ENCODE peak calls at places on chromosomes 13 and 19, in four cellular contexts. Z is K562, M is HCT116, Y is HepG2. P is an unnamed sample. For H3K4me1, the result is how much of the 10 kb centered on the place peaks cover.

GRCh38 chr19:39951686-39952085 is 17.3 kb upstream of the FCGBP start:
- DNase-seq in Z (no peak), M (no peak), Y (no peak), P (no peak)

GRCh38 chr19:31350693-31351211 is 1.5 kb upstream of the TSHZ3 start:
- DNase-seq in Z (peak), M (no peak), Y (no peak), P (no peak)

GRCh38 chr13:22703601-22704209 is 477.1 kb upstream of the SGCG start:
- DNase-seq in Z (no peak), M (peak), Y (no peak), P (peak)

GRCh38 chr19:10256970-10257615 is 5.1 kb downstream of the MRPL4 start:
- DNase-seq in Z (no peak), M (no peak), Y (no peak), P (no peak)

GRCh38 chr13:105597573-105597972 is 937.9 kb downstream of the EFNB2 start:
- DNase-seq in Z (no peak), M (no peak), Y (no peak), P (no peak)

GRCh38 chr13:95233026-95233635 is 68.1 kb downstream of the ABCC4 start:
- DNase-seq in Z (peak), M (no peak), Y (no peak), P (no peak)

GRCh38 chr19:12092065-12092867 is 27.7 kb downstream of the ZNF844 start:
- DNase-seq in Z (peak), M (no peak), Y (peak), P (peak)

GRCh38 chr19:10316229-10317044 is 622 bp upstream of the FDX2 start:
- DNase-seq in Z (no peak), M (no peak), Y (no peak), P (no peak)

GRCh38 chr19:6278740-6279619 is 795 bp downstream of the MLLT1 start:
- DNase-seq in Z (no peak), M (no peak), Y (no peak), P (no peak)

DNA sequence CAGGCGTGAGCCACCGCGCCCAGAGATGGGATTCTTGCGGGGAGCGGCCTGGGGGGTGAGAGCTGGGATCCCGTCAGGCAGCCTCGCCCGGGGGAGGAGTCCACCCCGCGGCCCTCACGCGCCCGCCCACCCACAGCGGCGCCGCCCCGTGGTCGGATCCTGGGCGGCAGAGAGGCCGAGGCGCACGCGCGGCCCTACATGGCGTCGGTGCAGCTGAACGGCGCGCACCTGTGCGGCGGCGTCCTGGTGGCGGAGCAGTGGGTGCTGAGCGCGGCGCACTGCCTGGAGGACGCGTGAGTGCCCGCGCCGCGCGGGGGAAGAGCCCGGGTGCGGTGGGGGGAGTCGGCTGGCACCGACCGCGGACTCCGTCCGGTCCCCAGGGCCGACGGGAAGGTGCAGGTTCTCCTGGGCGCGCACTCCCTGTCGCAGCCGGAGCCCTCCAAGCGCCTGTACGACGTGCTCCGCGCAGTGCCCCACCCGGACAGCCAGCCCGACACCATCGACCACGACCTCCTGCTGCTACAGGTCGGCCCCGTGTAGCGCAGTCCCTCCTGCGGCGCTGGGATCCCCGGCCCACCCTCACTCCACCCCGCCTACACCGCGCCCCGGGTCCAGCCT is 1.1 kb downstream of the CFD start:
- DNase-seq in Z (peak), M (peak), Y (peak), P (no peak)
- TF ChIP-seq TCF7L2 in Z (no peak), M (peak), Y (no peak), P (no peak)

GRCh38 chr13:40583738-40584137 is 82.7 kb downstream of the FOXO1 start:
- DNase-seq in Z (no peak), M (no peak), Y (no peak), P (no peak)

GRCh38 chr13:40588101-40588500 is 78.3 kb downstream of the FOXO1 start:
- DNase-seq in Z (no peak), M (no peak), Y (no peak), P (no peak)

GRCh38 chr13:40589285-40590109 is 76.9 kb downstream of the FOXO1 start:
- DNase-seq in Z (no peak), M (no peak), Y (peak), P (no peak)

GRCh38 chr13:40585911-40586471 is 80.5 kb downstream of the FOXO1 start:
- DNase-seq in Z (no peak), M (no peak), Y (no peak), P (no peak)

DNA sequence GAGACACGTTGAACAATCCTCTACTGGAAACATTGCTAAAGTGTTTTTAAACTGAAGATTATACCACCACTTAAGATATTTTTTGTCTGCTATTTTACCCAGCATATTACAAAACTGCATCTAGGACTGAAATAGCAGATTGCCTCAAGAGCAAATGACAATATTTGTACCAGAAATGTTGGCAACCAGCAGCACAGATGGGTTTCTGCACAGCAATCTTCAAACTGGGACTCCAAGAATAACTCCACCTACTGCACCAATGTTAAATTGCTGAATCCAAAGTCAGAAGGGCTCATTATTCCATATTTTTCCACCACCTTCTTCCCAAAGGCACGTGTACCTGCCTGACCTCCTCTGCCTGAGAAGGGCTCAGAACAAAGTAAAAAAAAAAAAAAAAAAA is 79.6 kb downstream of the FOXO1 start:
- DNase-seq in Z (no peak), M (no peak), Y (no peak), P (no peak)
- H3K4me1 ChIP-seq in Z (under half), M (under half), Y (half or more), P (under half)

GRCh38 chr19:18743281-18743825 is 47.8 kb downstream of the COMP start:
- DNase-seq in Z (peak), M (no peak), Y (no peak), P (no peak)
- TF ChIP-seq TCF7L2 in Z (no peak), M (no peak), Y (no peak), P (no peak)

DNA sequence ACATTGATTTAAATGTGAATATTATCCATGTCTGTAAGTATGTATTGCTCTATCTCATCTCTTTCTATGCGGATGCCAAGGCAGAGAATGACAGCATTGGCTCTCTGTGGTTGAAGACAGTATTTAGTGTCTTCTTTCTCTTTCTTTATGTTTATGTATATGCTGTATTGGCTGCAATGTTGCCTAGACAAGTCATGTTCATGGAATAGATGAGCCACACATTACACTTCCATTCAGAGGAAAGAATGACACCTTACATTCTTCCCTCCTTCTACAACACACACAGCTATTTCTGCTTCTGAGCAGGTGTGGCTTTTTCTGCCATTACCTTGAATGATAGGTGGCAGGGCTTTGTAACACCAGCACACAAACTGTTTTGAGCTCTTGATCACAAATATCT is 639.3 kb upstream of the MIR17HG start:
- DNase-seq in Z (no peak), M (no peak), Y (no peak), P (no peak)
- H3K4me1 ChIP-seq in Z (under half), M (under half), Y (under half), P (under half)

DNA sequence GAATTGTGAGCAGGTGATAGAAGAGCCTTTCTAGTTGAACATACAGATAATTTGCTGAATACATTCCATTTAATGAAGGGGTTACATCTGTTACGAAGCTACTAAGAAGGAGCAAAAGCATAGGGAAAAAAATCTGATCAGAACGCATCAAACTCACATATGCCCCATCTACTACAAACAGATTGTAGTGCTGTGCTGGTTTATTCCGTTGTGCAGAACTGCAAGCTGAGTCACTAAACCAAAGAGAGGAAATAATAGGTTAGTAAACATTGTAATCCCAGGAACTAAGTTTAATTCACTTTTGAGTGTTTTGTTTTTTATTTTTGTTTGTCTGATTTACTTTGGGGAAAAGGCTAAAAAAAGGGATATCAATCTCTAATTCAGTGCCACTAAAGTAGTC is 136.3 kb downstream of the CDK8 start:
- DNase-seq in Z (no peak), M (no peak), Y (no peak), P (no peak)
- TF ChIP-seq TCF7L2 in Z (no peak), M (no peak), Y (no peak), P (no peak)

GRCh38 chr13:26400545-26400944 is 146.6 kb downstream of the CDK8 start:
- DNase-seq in Z (no peak), M (no peak), Y (no peak), P (no peak)

GRCh38 chr13:26401069-26401468 is 147.1 kb downstream of the CDK8 start:
- DNase-seq in Z (no peak), M (no peak), Y (no peak), P (no peak)

GRCh38 chr13:26406791-26407190 is 150.7 kb upstream of the WASF3 start:
- DNase-seq in Z (no peak), M (no peak), Y (no peak), P (no peak)

DNA sequence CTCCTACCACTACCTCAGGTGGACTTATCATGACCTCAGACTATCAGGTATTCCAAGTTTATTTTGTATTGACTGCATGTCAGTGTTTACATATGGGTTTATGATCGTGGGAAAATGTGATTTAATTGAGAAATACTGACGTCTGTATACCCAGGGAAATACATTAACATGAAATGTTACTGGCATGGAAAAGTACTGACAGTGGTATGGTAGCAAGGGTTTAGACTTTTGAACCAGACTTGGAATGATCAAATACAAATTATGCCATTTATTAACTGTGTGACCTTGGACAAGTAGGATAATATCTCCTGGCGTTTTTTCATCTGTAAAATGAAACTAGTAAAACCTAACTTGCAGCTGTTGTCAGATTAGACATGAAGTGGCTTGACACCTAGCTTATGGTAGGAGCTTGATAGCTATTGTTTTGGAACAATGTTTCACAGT is 147.7 kb downstream of the CDK8 start:
- DNase-seq in Z (no peak), M (no peak), Y (peak), P (no peak)
- H3K4me1 ChIP-seq in Z (under half), M (under half), Y (under half), P (under half)

GRCh38 chr13:75797256-75797655 is 161.1 kb downstream of the LMO7 start:
- DNase-seq in Z (no peak), M (no peak), Y (no peak), P (no peak)

GRCh38 chr13:75800545-75800944 is 164.4 kb downstream of the LMO7 start:
- DNase-seq in Z (no peak), M (peak), Y (no peak), P (no peak)

GRCh38 chr13:75797719-75798118 is 161.6 kb downstream of the LMO7 start:
- DNase-seq in Z (no peak), M (no peak), Y (no peak), P (no peak)

GRCh38 chr13:75796825-75797224 is 160.7 kb downstream of the LMO7 start:
- DNase-seq in Z (no peak), M (no peak), Y (no peak), P (no peak)

DNA sequence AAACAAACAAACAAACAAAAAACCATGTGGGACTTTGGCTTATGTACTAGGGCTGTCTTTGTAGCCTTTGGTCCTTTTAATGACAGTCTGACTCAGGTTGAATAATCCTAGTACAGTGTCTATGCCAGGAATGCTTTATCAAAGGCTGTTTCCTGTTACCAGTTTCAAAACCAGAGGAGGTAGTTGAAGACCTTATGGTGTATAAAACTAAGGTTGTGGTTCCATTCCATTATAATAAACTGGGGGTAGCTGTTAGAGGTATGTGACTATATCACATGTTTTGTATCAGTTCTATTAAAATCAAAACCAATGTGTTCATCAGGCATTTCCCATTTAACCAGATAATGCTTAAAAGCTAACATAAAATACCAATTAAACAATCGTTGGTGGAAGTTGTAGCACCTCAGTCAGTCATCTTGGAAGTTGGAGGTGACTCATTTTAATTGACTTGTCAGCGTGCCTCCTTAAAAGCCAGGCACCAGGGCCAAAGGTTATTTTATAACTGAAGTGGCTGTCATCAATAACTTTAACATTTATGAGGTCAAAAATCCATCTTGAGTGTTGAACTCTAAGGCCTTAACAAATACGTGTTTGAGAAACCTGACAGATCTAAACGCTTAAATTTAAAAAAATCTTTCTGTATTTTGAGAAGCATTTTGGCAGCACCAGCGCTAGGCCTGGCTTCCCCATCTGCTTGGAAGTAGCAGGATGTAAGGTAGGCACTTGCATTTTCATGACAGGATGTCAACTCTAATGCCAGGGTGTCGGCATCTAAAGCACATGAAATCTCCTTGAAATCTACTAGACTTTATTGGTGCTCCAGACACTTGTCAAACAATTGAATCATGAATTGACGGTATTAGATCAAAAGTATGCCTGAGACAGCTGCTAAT is 162.5 kb downstream of the LMO7 start:
- DNase-seq in Z (no peak), M (peak), Y (no peak), P (peak)
- TF ChIP-seq TCF7L2 in Z (no peak), M (no peak), Y (no peak), P (no peak)

DNA sequence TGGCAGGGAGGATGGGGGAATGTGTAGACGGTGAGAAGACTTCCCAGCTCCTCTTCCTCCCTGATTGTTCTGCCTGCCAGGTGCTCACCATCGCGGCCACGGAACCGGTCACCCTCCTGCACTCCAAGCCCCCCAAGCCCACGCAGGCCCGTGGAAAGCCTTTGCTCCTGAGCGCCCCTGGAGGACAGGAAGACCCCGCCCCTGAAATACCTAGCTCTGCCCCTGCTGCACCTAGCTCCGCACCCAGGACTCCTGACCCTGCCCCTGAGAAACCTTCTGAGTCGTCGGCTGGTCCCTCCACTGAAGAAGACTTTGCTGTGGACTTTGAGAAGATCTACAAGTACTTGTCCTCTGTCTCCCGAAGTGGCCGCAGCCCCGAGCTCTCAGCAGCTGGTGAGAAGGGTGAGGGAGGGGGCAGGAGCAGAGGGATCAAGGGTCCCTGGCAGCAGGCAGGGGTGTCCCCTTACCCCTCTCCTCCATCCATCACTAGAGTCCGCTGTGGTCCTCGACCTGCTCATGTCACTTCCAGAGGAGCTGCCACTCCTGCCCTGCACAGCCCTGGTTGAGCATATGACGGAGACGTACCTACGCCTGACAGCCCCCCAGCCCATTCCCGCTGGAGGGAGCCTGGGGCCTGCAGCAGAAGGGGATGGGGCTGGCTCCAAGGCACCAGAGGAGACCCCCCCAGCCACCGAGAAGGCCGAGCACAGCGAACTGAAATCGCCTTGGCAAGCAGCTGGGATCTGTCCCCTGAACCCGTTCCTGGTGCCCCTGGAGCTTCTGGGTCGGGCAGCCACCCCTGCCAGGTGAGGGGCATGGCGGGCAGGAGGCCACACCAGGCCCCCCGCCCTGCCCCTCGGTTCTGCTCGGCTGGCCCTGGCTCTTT is 2.1 kb downstream of the SNAPC2 start:
- DNase-seq in Z (no peak), M (no peak), Y (no peak), P (no peak)
- H3K4me1 ChIP-seq in Z (half or more), M (half or more), Y (under half), P (under half)

DNA sequence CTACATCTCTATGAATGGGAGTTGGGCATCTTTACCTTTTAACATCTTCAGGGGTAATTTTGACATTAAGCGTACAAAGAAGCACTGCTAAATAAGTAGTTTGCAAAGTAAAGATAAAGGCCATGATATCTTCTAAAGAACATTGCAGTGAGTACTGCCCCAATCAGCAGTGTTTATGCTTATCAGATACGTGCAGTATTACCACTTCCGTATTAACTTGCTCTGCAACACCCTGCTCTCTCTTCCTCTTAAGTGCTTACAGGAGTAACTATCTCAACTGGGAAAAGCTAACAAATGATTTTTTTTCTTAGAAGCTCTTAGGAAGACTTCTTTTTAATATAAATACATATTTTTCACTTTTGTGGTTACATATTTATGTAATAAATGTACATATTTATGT is 793.7 kb upstream of the SLC10A2 start:
- DNase-seq in Z (no peak), M (no peak), Y (no peak), P (no peak)
- TF ChIP-seq TCF7L2 in Z (no peak), M (no peak), Y (no peak), P (no peak)

DNA sequence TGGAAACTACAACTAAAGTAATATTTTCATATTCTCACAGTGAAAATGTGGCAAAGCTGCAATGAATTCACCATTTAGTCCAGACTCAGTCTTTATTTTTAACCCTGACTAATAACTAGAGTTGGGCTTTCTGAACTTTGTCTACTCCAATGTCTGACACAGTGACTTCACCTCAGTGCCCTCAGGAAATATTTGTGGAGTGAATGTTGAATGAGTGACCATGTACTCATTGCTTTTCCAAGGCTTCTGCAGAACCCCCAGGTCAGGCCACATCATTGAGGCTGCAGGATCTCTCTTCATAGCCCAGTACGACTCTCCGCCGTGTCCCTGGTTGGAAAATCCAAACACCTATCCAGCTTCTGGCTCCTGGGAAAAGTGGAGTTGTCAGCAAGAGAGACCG is 1.8 kb downstream of the ZNF175 start:
- DNase-seq in Z (no peak), M (no peak), Y (no peak), P (no peak)
- H3K4me1 ChIP-seq in Z (under half), M (under half), Y (under half), P (under half)

P was measured in Panc1.